ENCODE peak calls at places on chromosomes 12 and 14, in nine cellular contexts. P is breast epithelium, E is sigmoid colon, N is transverse colon, Z is HL-60, D is K562, A is esophagus muscularis mucosa, H is stomach, C is Panc1. F is an unnamed sample.

GRCh38 chr12:110590806-110591326 is 7.7 kb upstream of the PPTC7 start:
- DNase-seq in E (no peak), Z (peak; percentile 75), P (no peak), A (no peak), C (no peak), N (no peak), H (no peak), D (no peak), F (no peak)

GRCh38 chr12:105317453-105317852 is 13.0 kb upstream of the C12orf75 start:
- DNase-seq in A (no peak), N (no peak), C (no peak), E (no peak), H (no peak), Z (no peak), P (no peak), D (no peak), F (no peak)

GRCh38 chr12:123761841-123762714 is at the start of gene DNAH10:
- DNase-seq in Z (peak; percentile 53), E (peak; percentile 56), C (no peak), P (no peak), D (no peak), N (peak; percentile 30), A (no peak), H (no peak), F (no peak)

GRCh38 chr12:13222076-13222475 is 25.6 kb downstream of the EMP1 start:
- DNase-seq in C (no peak), N (peak; percentile 83), P (no peak), H (peak; percentile 59), Z (no peak), D (no peak), E (no peak), A (peak; percentile 82), F (no peak)

GRCh38 chr12:90250766-90251165 is 542.1 kb upstream of the ATP2B1 start:
- DNase-seq in H (no peak), D (no peak), E (peak; percentile 65), C (no peak), Z (peak; percentile 6), A (no peak), P (no peak), N (no peak), F (no peak)

GRCh38 chr14:20454645-20455354 is at the start of the genes APEX1 and OSGEP:
- DNase-seq in C (peak; percentile 94), Z (peak; percentile 99), P (peak; percentile 99), N (peak; percentile 99), E (peak; percentile 99), H (peak; percentile 98), A (peak; percentile 100), D (peak; percentile 98), F (peak; percentile 99)

GRCh38 chr14:90784621-90785270 is 31.5 kb downstream of the TTC7B start:
- DNase-seq in H (no peak), C (no peak), A (no peak), Z (no peak), N (no peak), E (peak; percentile 17), P (no peak), D (no peak), F (no peak)

GRCh38 chr12:2017724-2018337 is 13.6 kb upstream of the DCP1B start:
- DNase-seq in Z (no peak), P (no peak), D (no peak), A (no peak), C (no peak), E (no peak), H (no peak), N (no peak), F (no peak)

GRCh38 chr14:30267141-30267540 is 291.8 kb upstream of the G2E3 start:
- DNase-seq in P (no peak), H (no peak), N (no peak), A (no peak), Z (no peak), E (no peak), C (no peak), D (no peak), F (no peak)

GRCh38 chr12:57764662-57765002 is 2.2 kb downstream of the CYP27B1 start:
- DNase-seq in P (no peak), D (no peak), H (no peak), A (no peak), C (no peak), E (no peak), Z (no peak), N (no peak), F (no peak)

GRCh38 chr14:55339770-55340169 is 68.5 kb downstream of the FBXO34 start:
- DNase-seq in N (no peak), P (no peak), E (no peak), Z (peak; percentile 48), A (no peak), C (no peak), D (no peak), H (no peak), F (no peak)

GRCh38 chr12:106647793-106648514 is 65.2 kb downstream of the RFX4 start:
- DNase-seq in H (no peak), A (peak; percentile 55), N (no peak), D (no peak), P (no peak), C (no peak), E (no peak), Z (no peak), F (no peak)

GRCh38 chr12:46524778-46525177 is 152.2 kb upstream of the SLC38A2 start:
- DNase-seq in D (no peak), E (peak; percentile 98), Z (no peak), H (peak; percentile 58), N (peak; percentile 75), C (no peak), P (no peak), A (peak; percentile 96), F (no peak)
- TF ChIP-seq POLR2AphosphoS5 in D (no peak), E (peak; percentile 94), Z (no peak), H (peak; percentile 82), N (peak; percentile 84), C (no peak), P (no peak), A (peak; percentile 87), F (peak; percentile 31)

DNA sequence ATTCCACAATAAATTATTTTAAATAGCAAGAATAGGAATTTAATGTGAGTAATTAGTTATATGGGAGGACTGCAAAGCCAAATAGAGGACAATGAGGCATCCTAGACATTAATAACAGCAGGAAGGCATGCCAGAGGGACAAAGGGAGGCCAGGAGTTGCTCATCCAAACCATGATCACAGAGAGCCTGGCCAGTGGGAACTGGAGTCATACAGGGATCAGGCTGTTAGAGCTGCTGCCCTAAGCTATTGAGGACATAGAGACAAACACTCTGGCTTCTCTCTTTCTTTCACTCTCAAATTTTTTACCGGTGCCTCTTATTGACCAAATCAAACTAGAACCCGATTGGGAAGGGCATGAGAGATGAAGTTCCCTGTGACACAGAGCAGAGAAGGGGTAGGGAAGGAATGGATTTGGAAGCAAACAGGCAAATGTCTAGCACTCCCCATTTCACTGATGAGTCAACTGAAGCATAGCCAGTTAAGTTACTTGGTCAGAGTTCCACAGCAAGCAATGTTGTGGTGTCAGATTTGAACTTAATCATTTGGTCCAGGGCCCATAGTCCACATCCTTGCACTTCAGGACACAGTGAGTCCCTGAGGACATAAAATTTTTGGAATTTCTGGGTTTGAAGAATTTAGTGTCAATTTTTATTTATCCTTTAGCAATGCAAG is 17.9 kb upstream of the CFAP54 start:
- DNase-seq in P (no peak), H (no peak), Z (no peak), A (no peak), E (no peak), D (no peak), C (no peak), N (no peak), F (no peak)
- H3K4me3 ChIP-seq in P (no peak overlapping the region), H (no peak overlapping the region), Z (no peak overlapping the region), A (no peak overlapping the region), E (no peak overlapping the region), D (no peak overlapping the region), C (no peak overlapping the region), N (no peak overlapping the region), F (no peak overlapping the region)

GRCh38 chr12:96466939-96467751 is 22.2 kb upstream of the CFAP54 start:
- DNase-seq in D (no peak), P (no peak), C (no peak), H (no peak), N (no peak), A (no peak), Z (no peak), E (no peak), F (no peak)
- H3K27ac ChIP-seq in D (no peak overlapping the region), P (no peak overlapping the region), C (no peak overlapping the region), H (no peak overlapping the region), N (no peak overlapping the region), A (no peak overlapping the region), Z (no peak overlapping the region), E (no peak overlapping the region), F (no peak overlapping the region)

GRCh38 chr12:93164103-93164880 is 213.4 kb upstream of the NUDT4 start:
- DNase-seq in C (no peak), P (no peak), E (no peak), D (no peak), N (peak; percentile 49), A (no peak), H (no peak), Z (no peak), F (peak; percentile 48)

GRCh38 chr12:93167841-93168492 is 209.8 kb upstream of the NUDT4 start:
- DNase-seq in H (no peak), P (no peak), Z (no peak), C (no peak), D (no peak), E (no peak), N (peak; percentile 42), A (no peak), F (peak; percentile 59)

GRCh38 chr12:93167331-93167730 is 210.4 kb upstream of the NUDT4 start:
- DNase-seq in D (no peak), C (no peak), P (no peak), Z (no peak), H (no peak), A (no peak), N (no peak), E (no peak), F (no peak)

GRCh38 chr12:93165384-93165932 is 212.3 kb upstream of the NUDT4 start:
- DNase-seq in P (no peak), Z (no peak), N (no peak), E (no peak), D (no peak), H (no peak), C (no peak), A (no peak), F (no peak)

DNA sequence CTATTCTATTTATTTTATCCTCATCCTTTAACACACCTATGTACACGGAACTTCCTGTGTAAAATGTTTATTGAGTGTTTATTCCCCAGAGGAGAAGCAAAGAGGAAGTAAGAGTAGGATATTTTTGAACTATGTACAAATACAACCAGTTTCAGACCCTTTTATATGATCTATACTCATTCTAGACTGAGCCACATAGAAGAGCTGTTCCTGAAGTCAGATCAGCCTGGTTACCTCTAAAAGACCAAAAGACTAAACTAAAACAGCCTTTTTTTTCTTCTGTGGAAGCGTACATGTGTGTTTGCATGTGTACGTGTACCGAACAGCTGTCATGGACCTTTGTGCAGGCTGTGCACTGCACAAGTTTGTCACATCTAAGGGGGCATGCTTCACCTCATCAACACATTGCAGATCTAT is 210.8 kb upstream of the NUDT4 start:
- DNase-seq in H (no peak), C (no peak), D (no peak), Z (no peak), N (no peak), P (no peak), E (no peak), A (no peak), F (no peak)
- TF ChIP-seq POLR2AphosphoS5 in H (no peak), C (no peak), D (no peak), Z (no peak), N (no peak), P (no peak), E (no peak), A (no peak), F (peak; percentile 18)

DNA sequence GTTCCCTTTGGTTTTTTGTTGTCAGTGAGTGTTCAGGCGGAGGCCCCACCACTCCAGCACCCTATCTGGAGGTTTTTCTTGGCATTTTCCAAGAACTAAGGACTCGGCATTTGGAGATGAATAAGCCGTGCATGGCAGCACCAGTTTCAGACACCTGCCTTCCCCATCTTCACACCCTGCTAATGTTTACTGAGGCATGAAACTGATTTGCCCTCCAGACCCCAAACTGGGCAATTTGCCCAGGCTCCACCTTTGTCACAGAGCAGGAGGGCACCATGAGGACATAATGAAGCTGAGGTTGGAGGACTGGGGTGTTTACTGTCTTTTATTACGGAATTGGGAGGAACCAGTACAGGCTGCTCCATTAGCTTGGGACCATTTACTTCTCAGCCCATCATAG is 113.4 kb downstream of the LGMN start:
- DNase-seq in H (no peak), E (no peak), D (no peak), N (no peak), Z (no peak), A (no peak), C (no peak), P (no peak), F (no peak)
- H3K4me3 ChIP-seq in H (no peak overlapping the region), E (no peak overlapping the region), D (no peak overlapping the region), N (no peak overlapping the region), Z (no peak overlapping the region), A (no peak overlapping the region), C (no peak overlapping the region), P (no peak overlapping the region), F (no peak overlapping the region)